ENCODE peak calls at places on chromosome 14, in ten cellular contexts. M, J, Q, G, W, Z, C, N, U and E are unnamed samples.

GRCh38 chr14:24156840-24157239 is 4.2 kb upstream of the IRF9 start:
- DNase-seq in C (no peak), Z (no peak), J (no peak), G (no peak), U (no peak), M (no peak), N (no peak), W (no peak), Q (no peak), E (no peak)

GRCh38 chr14:96086032-96086431 is 46.9 kb downstream of the C14orf132 start:
- DNase-seq in M (no peak), C (no peak), W (no peak), N (peak), U (no peak), J (no peak), Q (peak), Z (no peak), G (peak), E (no peak)

GRCh38 chr14:81435578-81436295 is 35.6 kb upstream of the STON2 start:
- DNase-seq in W (peak), M (peak), C (peak), Z (no peak), N (peak), Q (peak), J (peak), G (peak), U (peak), E (peak)

GRCh38 chr14:94180655-94181271 is 6.6 kb downstream of the PPP4R4 start:
- DNase-seq in J (peak), N (peak), M (no peak), Q (peak), C (no peak), G (peak), U (peak), Z (no peak), W (no peak), E (no peak)

GRCh38 chr14:35949933-35950332 is 123.8 kb downstream of the BRMS1L start:
- DNase-seq in Z (no peak), M (peak), N (no peak), U (no peak), J (no peak), W (peak), C (no peak), Q (peak), G (no peak), E (no peak)

GRCh38 chr14:30227436-30227835 is 299.8 kb upstream of the PRKD1 start:
- DNase-seq in Q (no peak), N (peak), M (no peak), C (no peak), G (no peak), Z (no peak), J (no peak), W (no peak), U (no peak), E (no peak)

GRCh38 chr14:54177861-54178591 is 218.8 kb upstream of the CDKN3 start:
- DNase-seq in J (no peak), M (no peak), Q (peak), W (peak), G (no peak), N (no peak), Z (no peak), C (no peak), U (no peak), E (no peak)

GRCh38 chr14:20855652-20856291 is 35.4 kb upstream of the RNASE3 start:
- DNase-seq in C (peak), Z (no peak), M (peak), W (peak), Q (peak), G (peak), U (peak), J (peak), N (peak), E (peak)

GRCh38 chr14:53432378-53432802 is 279.3 kb upstream of the DDHD1 start:
- DNase-seq in U (no peak), Z (no peak), N (peak), G (peak), Q (peak), M (no peak), J (peak), W (peak), C (peak), E (no peak)

GRCh38 chr14:76867536-76868452 is 41.6 kb downstream of the LRRC74A start:
- DNase-seq in J (no peak), M (peak), W (peak), G (no peak), Z (no peak), Q (no peak), C (peak), U (peak), N (no peak), E (no peak)

GRCh38 chr14:87745507-87746118 is 247.4 kb downstream of the GALC start:
- DNase-seq in Z (no peak), N (peak), W (no peak), J (peak), G (peak), Q (peak), U (peak), C (peak), M (no peak), E (peak)